ENCODE peak calls at places on chromosomes 16 and 17, in five cellular contexts. Z is C1 segment of cervical spinal cord, A is H7, Y is ELR, R is SW480. O is an unnamed sample.
A peak's percentile ranks its signal among the peaks of the same experiment; 100 is the strongest.

GRCh38 chr17:61131555-61131954 is 268.1 kb upstream of the TBX2 start:
- DNase-seq in Z (no peak), A (no peak), Y (no peak), R (no peak), O (no peak)

GRCh38 chr16:85935391-85935956 is 36.5 kb downstream of the IRF8 start:
- DNase-seq in Z (no peak), A (no peak), Y (no peak), R (no peak), O (no peak)

GRCh38 chr17:80103686-80104085 is 2.3 kb downstream of the GAA start:
- DNase-seq in Z (no peak), A (no peak), Y (no peak), R (no peak), O (no peak)

GRCh38 chr16:31050280-31051030 is 17.1 kb downstream of the STX4 start:
- DNase-seq in Z (no peak), A (peak; percentile 78), Y (no peak), R (no peak), O (no peak)

GRCh38 chr16:58021661-58022551 is 3.6 kb upstream of the MMP15 start:
- DNase-seq in Z (no peak), A (no peak), Y (peak; percentile 79), R (no peak), O (peak; percentile 43)

GRCh38 chr17:46839211-46839610 is 12.2 kb upstream of the WNT9B start:
- DNase-seq in Z (no peak), A (no peak), Y (no peak), R (no peak), O (no peak)

GRCh38 chr16:78576941-78577340 is 477.5 kb downstream of the WWOX start:
- DNase-seq in Z (no peak), A (no peak), Y (no peak), R (no peak), O (peak; percentile 12)

GRCh38 chr17:45172541-45173286 is 11.0 kb downstream of the HEXIM2 start:
- DNase-seq in Z (peak; percentile 80), A (peak; percentile 84), Y (peak; percentile 79), R (peak; percentile 98), O (peak; percentile 97)

GRCh38 chr16:19066988-19067348 is 446 bp upstream of the COQ7 start:
- DNase-seq in Z (no peak), A (no peak), Y (no peak), R (no peak), O (no peak)

GRCh38 chr16:69266334-69267063 is 44.7 kb upstream of the VPS4A start:
- DNase-seq in Z (no peak), A (no peak), Y (no peak), R (no peak), O (no peak)

GRCh38 chr16:11916524-11917285 is 949 bp upstream of the GSPT1 start:
- DNase-seq in Z (no peak), A (peak; percentile 29), Y (peak; percentile 65), R (peak; percentile 94), O (peak; percentile 92)

GRCh38 chr17:35801583-35802224 is 6.3 kb upstream of the MMP28 start:
- DNase-seq in Z (no peak), A (no peak), Y (no peak), R (no peak), O (no peak)

GRCh38 chr17:64020068-64020766 is at the start of gene ICAM2:
- DNase-seq in Z (no peak), A (peak; percentile 32), Y (peak; percentile 33), R (peak; percentile 26), O (no peak)

O was measured in PC-3.